ENCODE peak calls at places on chromosomes 1 and 21, in eight cellular contexts. B, J, O, R, D, K, N and Q are unnamed samples.

GRCh38 chr1:44721521-44722361 is 9.2 kb downstream of the RNU5D-1 start:
- DNase-seq in B (peak), J (peak), O (no peak), R (peak), D (no peak), K (peak), N (peak), Q (peak)

GRCh38 chr1:21897844-21898243 is 39.3 kb downstream of the HSPG2 start:
- DNase-seq in B (no peak), J (no peak), O (no peak), R (no peak), D (no peak), K (no peak), N (no peak), Q (no peak)

GRCh38 chr1:244388961-244389360 is 62.7 kb downstream of the ADSS2 start:
- DNase-seq in B (no peak), J (no peak), O (no peak), R (no peak), D (no peak), K (no peak), N (no peak), Q (no peak)

GRCh38 chr1:102084771-102085535 is 88.2 kb upstream of the OLFM3 start:
- DNase-seq in B (no peak), J (no peak), O (no peak), R (no peak), D (no peak), K (no peak), N (no peak), Q (no peak)

GRCh38 chr21:43976661-43977060 is 35.4 kb upstream of the TRAPPC10 start:
- DNase-seq in B (no peak), J (no peak), O (no peak), R (no peak), D (no peak), K (no peak), N (no peak), Q (no peak)

GRCh38 chr21:41709965-41710822 is 56.7 kb downstream of the RIPK4 start:
- DNase-seq in B (no peak), J (no peak), O (no peak), R (no peak), D (no peak), K (no peak), N (no peak), Q (no peak)

GRCh38 chr1:196538473-196538872 is 69.8 kb downstream of the KCNT2 start:
- DNase-seq in B (no peak), J (no peak), O (no peak), R (no peak), D (no peak), K (no peak), N (no peak), Q (no peak)

GRCh38 chr21:26966360-26966977 is 419 bp downstream of the ADAMTS5 start:
- DNase-seq in B (no peak), J (no peak), O (no peak), R (no peak), D (no peak), K (peak), N (no peak), Q (no peak)

GRCh38 chr21:32281531-32281930 is 2.7 kb upstream of the MIS18A start:
- DNase-seq in B (no peak), J (no peak), O (no peak), R (no peak), D (no peak), K (no peak), N (no peak), Q (no peak)

GRCh38 chr1:58618303-58618702 is 41.3 kb upstream of the TACSTD2 start:
- DNase-seq in B (peak), J (no peak), O (no peak), R (no peak), D (no peak), K (peak), N (no peak), Q (no peak)

GRCh38 chr1:74193908-74194307 is 4.1 kb downstream of the LRRIQ3 start:
- DNase-seq in B (no peak), J (no peak), O (no peak), R (no peak), D (no peak), K (peak), N (no peak), Q (no peak)

GRCh38 chr1:213429642-213430041 is 378.6 kb downstream of the RPS6KC1 start:
- DNase-seq in B (no peak), J (no peak), O (no peak), R (no peak), D (no peak), K (no peak), N (no peak), Q (no peak)

GRCh38 chr1:181099152-181100014 is 10.9 kb downstream of the IER5 start:
- DNase-seq in B (no peak), J (no peak), O (no peak), R (no peak), D (no peak), K (no peak), N (peak), Q (no peak)

GRCh38 chr1:164565356-164565755 is 6.4 kb downstream of the PBX1 start:
- DNase-seq in B (no peak), J (no peak), O (no peak), R (no peak), D (no peak), K (no peak), N (no peak), Q (no peak)

GRCh38 chr1:37858931-37859506 is 373 bp downstream of the MTF1 start:
- DNase-seq in B (no peak), J (no peak), O (no peak), R (no peak), D (no peak), K (no peak), N (no peak), Q (no peak)

GRCh38 chr21:24308183-24308582 is 1299.1 kb downstream of the MRPL39 start:
- DNase-seq in B (no peak), J (no peak), O (no peak), R (no peak), D (no peak), K (no peak), N (no peak), Q (no peak)

GRCh38 chr1:24318238-24318987 is 744 bp upstream of the GRHL3 start:
- DNase-seq in B (no peak), J (no peak), O (no peak), R (no peak), D (no peak), K (no peak), N (no peak), Q (no peak)

GRCh38 chr1:93414749-93415148 is 33.2 kb upstream of the FNBP1L start:
- DNase-seq in B (no peak), J (no peak), O (no peak), R (no peak), D (no peak), K (no peak), N (peak), Q (no peak)

GRCh38 chr21:21714396-21714795 is 716.2 kb downstream of the NCAM2 start:
- DNase-seq in B (no peak), J (no peak), O (no peak), R (no peak), D (no peak), K (no peak), N (no peak), Q (no peak)

GRCh38 chr1:40232444-40232843 is 15.3 kb upstream of the TMCO2 start:
- DNase-seq in B (no peak), J (peak), O (no peak), R (no peak), D (peak), K (no peak), N (peak), Q (peak)

GRCh38 chr1:46183119-46183842 is 7.0 kb upstream of the P3R3URF start:
- DNase-seq in B (no peak), J (no peak), O (no peak), R (peak), D (no peak), K (peak), N (no peak), Q (no peak)

GRCh38 chr1:90850181-90850924 is 133.3 kb upstream of the BARHL2 start:
- DNase-seq in B (no peak), J (no peak), O (peak), R (peak), D (no peak), K (no peak), N (no peak), Q (no peak)

GRCh38 chr1:58734630-58735029 is 34.8 kb upstream of the MYSM1 start:
- DNase-seq in B (no peak), J (no peak), O (no peak), R (no peak), D (no peak), K (no peak), N (no peak), Q (no peak)

GRCh38 chr1:236287757-236288619 is 6.2 kb upstream of the ERO1B start:
- DNase-seq in B (no peak), J (no peak), O (no peak), R (no peak), D (no peak), K (no peak), N (no peak), Q (no peak)

GRCh38 chr1:181062800-181063428 is 25.6 kb upstream of the IER5 start:
- DNase-seq in B (peak), J (no peak), O (no peak), R (no peak), D (no peak), K (no peak), N (peak), Q (no peak)

GRCh38 chr1:20625176-20626097 is 7.8 kb upstream of the PINK1 start:
- DNase-seq in B (no peak), J (no peak), O (no peak), R (no peak), D (no peak), K (no peak), N (no peak), Q (no peak)